ENCODE peak calls at places on chromosomes 7 and 10, in five cellular contexts. B, J, O, V and F are unnamed samples.

GRCh38 chr10:120580651-120581259 is 123.7 kb downstream of the PLPP4 start:
- DNase-seq in B (no peak), J (no peak), O (no peak), V (no peak), F (no peak)

GRCh38 chr10:94803307-94803706 is 40.8 kb downstream of the CYP2C19 start:
- DNase-seq in B (no peak), J (no peak), O (no peak), V (no peak), F (no peak)

GRCh38 chr10:99364125-99364524 is 35.0 kb downstream of the CNNM1 start:
- DNase-seq in B (no peak), J (no peak), O (no peak), V (no peak), F (no peak)

GRCh38 chr10:66931340-66931948 is 5.6 kb downstream of the LRRTM3 start:
- DNase-seq in B (peak), J (no peak), O (no peak), V (no peak), F (no peak)

GRCh38 chr7:117606132-117606531 is 126.3 kb downstream of the CFTR start:
- DNase-seq in B (no peak), J (no peak), O (no peak), V (no peak), F (no peak)

GRCh38 chr7:152330827-152331226 is 105.0 kb downstream of the KMT2C start:
- DNase-seq in B (no peak), J (no peak), O (no peak), V (no peak), F (no peak)

GRCh38 chr10:99535764-99536399 is 3.1 kb downstream of the NKX2-3 start:
- DNase-seq in B (no peak), J (no peak), O (no peak), V (no peak), F (no peak)

GRCh38 chr10:70084189-70084588 is 31.5 kb downstream of the MACROH2A2 start:
- DNase-seq in B (no peak), J (no peak), O (no peak), V (no peak), F (no peak)

GRCh38 chr7:50667789-50668226 is 102.6 kb upstream of the DDC start:
- DNase-seq in B (no peak), J (no peak), O (peak), V (no peak), F (no peak)

GRCh38 chr10:59839576-59839975 is 66.8 kb downstream of the CCDC6 start:
- DNase-seq in B (no peak), J (no peak), O (no peak), V (no peak), F (no peak)

GRCh38 chr10:61169294-61169693 is 225.3 kb upstream of the RHOBTB1 start:
- DNase-seq in B (no peak), J (no peak), O (no peak), V (no peak), F (no peak)

GRCh38 chr7:2017914-2018785 is 214.6 kb downstream of the MAD1L1 start:
- DNase-seq in B (no peak), J (no peak), O (no peak), V (no peak), F (peak)

GRCh38 chr10:68611227-68611626 is 51.1 kb downstream of the TET1 start:
- DNase-seq in B (no peak), J (no peak), O (no peak), V (no peak), F (no peak)

GRCh38 chr10:63431962-63432797 is 33.6 kb downstream of the JMJD1C start:
- DNase-seq in B (no peak), J (no peak), O (no peak), V (no peak), F (no peak)

GRCh38 chr10:35501923-35502322 is 103.2 kb upstream of the GJD4 start:
- DNase-seq in B (no peak), J (no peak), O (no peak), V (no peak), F (no peak)

GRCh38 chr7:121126801-121127534 is 138.5 kb downstream of the CPED1 start:
- DNase-seq in B (no peak), J (no peak), O (no peak), V (no peak), F (no peak)

GRCh38 chr10:102735065-102735562 is 8.6 kb upstream of the WBP1L start:
- DNase-seq in B (peak), J (no peak), O (peak), V (no peak), F (no peak)

GRCh38 chr7:21123586-21123985 is 304.3 kb upstream of the SP4 start:
- DNase-seq in B (no peak), J (no peak), O (no peak), V (no peak), F (no peak)

GRCh38 chr10:77165445-77166316 is 471.9 kb downstream of the KCNMA1 start:
- DNase-seq in B (peak), J (no peak), O (peak), V (peak), F (no peak)

GRCh38 chr10:66833023-66833422 is 92.8 kb upstream of the LRRTM3 start:
- DNase-seq in B (no peak), J (no peak), O (no peak), V (no peak), F (no peak)

GRCh38 chr10:93333278-93333978 is 148.7 kb downstream of the MYOF start:
- DNase-seq in B (no peak), J (no peak), O (no peak), V (no peak), F (no peak)

GRCh38 chr7:127710635-127711034 is 58.6 kb downstream of the SND1 start:
- DNase-seq in B (no peak), J (no peak), O (no peak), V (no peak), F (no peak)

GRCh38 chr7:27723086-27723485 is 16.9 kb upstream of the TAX1BP1 start:
- DNase-seq in B (no peak), J (no peak), O (no peak), V (peak), F (no peak)

GRCh38 chr10:73998623-73999622 is 1.0 kb downstream of the VCL start:
- DNase-seq in B (peak), J (peak), O (peak), V (peak), F (peak)

GRCh38 chr7:29883462-29884398 is 77.4 kb downstream of the WIPF3 start:
- DNase-seq in B (no peak), J (peak), O (no peak), V (peak), F (no peak)

GRCh38 chr7:27031289-27032172 is 64.3 kb downstream of the HOXA1 start:
- DNase-seq in B (no peak), J (no peak), O (no peak), V (no peak), F (no peak)

GRCh38 chr7:104416866-104417393 is 88.5 kb downstream of the LHFPL3 start:
- DNase-seq in B (no peak), J (no peak), O (no peak), V (no peak), F (no peak)

GRCh38 chr7:2982831-2983230 is 60.8 kb downstream of the CARD11 start:
- DNase-seq in B (no peak), J (no peak), O (no peak), V (no peak), F (no peak)

GRCh38 chr10:110032801-110033723 is 25.3 kb downstream of the ADD3 start:
- DNase-seq in B (no peak), J (no peak), O (no peak), V (peak), F (no peak)

GRCh38 chr7:70135656-70136055 is 537.4 kb downstream of the AUTS2 start:
- DNase-seq in B (no peak), J (no peak), O (no peak), V (no peak), F (no peak)

GRCh38 chr10:28761084-28761875 is 84.0 kb downstream of the BAMBI start:
- DNase-seq in B (no peak), J (no peak), O (no peak), V (no peak), F (no peak)

GRCh38 chr10:12638103-12638502 is 288.8 kb downstream of the CAMK1D start:
- DNase-seq in B (peak), J (no peak), O (no peak), V (no peak), F (no peak)

GRCh38 chr10:34124522-34125035 is 690.5 kb downstream of the PARD3 start:
- DNase-seq in B (no peak), J (no peak), O (no peak), V (no peak), F (no peak)

GRCh38 chr7:132245539-132245938 is 330.7 kb downstream of the PLXNA4 start:
- DNase-seq in B (no peak), J (no peak), O (no peak), V (no peak), F (no peak)

GRCh38 chr7:95545007-95545615 is 51.2 kb downstream of the PDK4 start:
- DNase-seq in B (peak), J (no peak), O (peak), V (peak), F (no peak)

GRCh38 chr7:66236713-66237303 is 31.7 kb downstream of the TPST1 start:
- DNase-seq in B (no peak), J (no peak), O (no peak), V (no peak), F (no peak)

DNA sequence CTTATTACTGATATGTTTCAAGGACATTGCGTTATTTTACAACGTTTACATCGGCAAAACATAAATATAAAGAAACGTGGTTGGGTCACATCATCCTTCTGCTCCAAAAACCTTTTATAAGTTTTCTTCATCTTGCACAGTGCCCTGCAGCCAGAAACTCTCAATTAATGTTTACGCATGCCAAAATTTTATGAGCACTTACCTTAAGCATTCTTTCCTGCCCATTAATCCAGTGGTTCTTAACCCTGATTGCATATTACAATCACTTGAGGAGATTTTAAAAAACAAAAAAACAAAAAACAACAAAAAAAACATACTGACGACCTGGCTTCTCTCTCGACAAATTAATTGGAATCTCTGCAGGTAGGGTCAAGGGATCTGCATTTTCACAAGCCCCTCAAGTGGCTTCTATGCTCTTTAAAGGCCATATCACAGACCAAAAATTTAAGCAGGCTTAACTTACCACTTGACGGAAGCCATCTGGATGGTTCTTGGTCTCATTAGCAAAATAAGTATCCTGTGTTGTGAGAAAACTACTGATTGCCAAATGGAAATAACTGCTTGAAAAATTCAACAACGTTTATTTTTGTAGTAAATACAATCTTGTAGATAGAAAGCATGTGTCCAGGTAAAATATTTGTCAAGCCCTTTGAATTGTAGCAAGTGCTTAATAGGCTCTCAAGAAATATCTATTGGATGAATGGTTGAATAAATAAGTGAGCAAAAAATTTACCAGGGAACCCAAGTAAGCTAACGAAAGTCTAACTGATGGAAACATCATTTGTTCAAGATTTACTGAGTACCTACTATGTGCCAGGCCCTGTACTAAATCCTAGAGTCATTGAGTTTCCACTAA is 30.9 kb upstream of the SLC16A12 start:
- DNase-seq in B (no peak), J (no peak), O (no peak), V (no peak), F (no peak)
- TF ChIP-seq POLR2A in B (no peak), J (no peak), O (no peak), V (no peak), F (no peak)

GRCh38 chr7:43616977-43617376 is 34.1 kb downstream of the STK17A start:
- DNase-seq in B (no peak), J (no peak), O (no peak), V (no peak), F (no peak)
- TF ChIP-seq POLR2A in B (peak), J (no peak), O (no peak), V (no peak), F (no peak)

DNA sequence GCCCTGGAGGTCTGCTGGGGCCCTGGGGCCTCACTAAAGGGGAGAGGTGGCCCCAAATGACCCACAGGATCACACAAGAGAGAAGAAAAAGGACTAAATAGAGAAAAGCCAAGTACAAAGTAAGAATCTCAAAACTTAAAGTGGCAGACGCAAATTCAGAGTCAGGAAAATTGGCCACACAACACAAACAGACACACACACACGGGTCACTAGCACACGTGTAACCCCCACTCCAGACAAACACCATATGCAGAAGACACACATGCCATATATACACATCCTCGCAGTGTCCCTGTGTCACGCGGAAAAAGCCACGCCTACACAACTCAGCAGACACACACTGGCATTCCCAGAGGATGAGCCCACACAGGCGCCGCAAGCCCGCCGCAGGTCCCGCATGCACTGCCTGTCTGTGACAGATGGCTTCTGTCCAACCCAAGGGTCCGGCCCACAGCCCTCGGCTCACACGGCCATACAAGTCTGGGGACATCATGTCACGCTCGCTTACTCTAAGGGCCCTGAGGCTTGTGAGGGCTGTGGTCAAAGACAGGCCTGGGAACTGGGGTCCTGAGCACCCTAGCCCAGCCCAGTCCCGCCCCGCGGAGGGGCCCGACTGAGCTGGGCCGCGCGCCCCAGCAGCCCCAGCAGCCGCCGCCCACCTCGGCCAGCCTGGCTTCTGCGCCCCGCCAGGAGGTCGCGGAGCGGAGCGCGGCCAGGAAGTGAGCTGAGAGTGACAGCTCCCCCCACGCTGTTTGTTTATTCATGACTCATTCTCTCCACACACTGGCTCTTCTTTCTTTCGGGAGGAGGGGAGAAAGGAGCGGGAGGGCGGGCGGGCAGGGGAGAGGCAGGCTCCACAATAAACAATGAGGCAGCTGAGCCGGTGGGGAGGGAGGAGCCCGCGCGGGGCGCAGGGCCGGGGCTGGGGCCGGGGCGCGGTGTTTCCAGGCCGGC is 95.5 kb upstream of the ZMIZ1 start:
- DNase-seq in B (peak), J (peak), O (peak), V (peak), F (peak)
- TF ChIP-seq POLR2A in B (peak), J (no peak), O (no peak), V (no peak), F (peak)

GRCh38 chr10:86970152-86970886 is 2.0 kb downstream of the ADIRF start:
- DNase-seq in B (no peak), J (peak), O (peak), V (peak), F (peak)
- TF ChIP-seq POLR2A in B (no peak), J (no peak), O (peak), V (no peak), F (peak)

DNA sequence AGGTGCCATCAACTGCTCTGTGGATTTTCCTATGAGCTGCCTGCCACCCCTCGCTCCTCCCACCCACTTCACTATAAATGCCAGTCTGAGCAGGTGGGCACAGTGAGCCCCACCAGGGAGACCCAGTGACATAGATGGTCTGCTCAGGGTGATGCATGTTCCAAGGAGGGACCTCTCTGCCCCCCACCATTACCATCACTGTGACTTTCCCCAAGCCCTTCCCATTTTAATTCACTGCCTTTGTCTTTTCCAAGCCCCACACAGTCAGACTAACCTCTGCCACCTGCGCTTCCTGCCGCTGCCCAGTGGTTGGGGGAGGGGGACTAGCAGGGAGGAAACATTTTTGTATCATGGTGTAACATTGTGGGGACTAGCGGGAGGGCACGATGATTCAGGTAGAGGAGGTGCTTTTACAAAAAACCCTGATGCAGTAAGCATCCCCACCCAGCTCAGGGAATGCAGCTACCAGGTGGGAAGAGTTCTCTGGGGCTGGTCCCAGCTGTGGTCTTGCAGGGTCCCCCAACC is 24.6 kb downstream of the PRSS2 start:
- DNase-seq in B (no peak), J (no peak), O (no peak), V (no peak), F (peak)
- TF ChIP-seq POLR2A in B (no peak), J (no peak), O (no peak), V (no peak), F (no peak)